ENCODE peak calls at places on chromosomes 11 and 22, in eight cellular contexts. One of them, this sample, is unnamed.

GRCh38 chr11:120801801-120802689 is 221.9 kb upstream of the TBCEL start:
- DNase-seq in hippocampal formation: peak
- DNase-seq in stimulated activated CD4-positive, alpha-beta T cell treated with anti-CD3 and anti-CD28 coated beads, TNF-alpha, amount 100 ng/mL, for 48 hours: peak
- DNase-seq in gastrocnemius medialis: no peak
- DNase-seq in type B pancreatic cell: no peak
- DNase-seq in NCI-H748 treated with DMSO at 0.1 percent for 48 hours: peak
- DNase-seq in GM20000: peak
- DNase-seq in H54: peak
- DNase-seq in this sample: peak

GRCh38 chr22:45843030-45843429 is 133.9 kb downstream of the WNT7B start:
- DNase-seq in hippocampal formation: no peak
- DNase-seq in stimulated activated CD4-positive, alpha-beta T cell treated with anti-CD3 and anti-CD28 coated beads, TNF-alpha, amount 100 ng/mL, for 48 hours: no peak
- DNase-seq in gastrocnemius medialis: no peak
- DNase-seq in type B pancreatic cell: no peak
- DNase-seq in NCI-H748 treated with DMSO at 0.1 percent for 48 hours: no peak
- DNase-seq in GM20000: no peak
- DNase-seq in H54: no peak
- DNase-seq in this sample: no peak

GRCh38 chr11:1520987-1521349 is 34.4 kb upstream of the MOB2 start:
- DNase-seq in hippocampal formation: no peak
- DNase-seq in stimulated activated CD4-positive, alpha-beta T cell treated with anti-CD3 and anti-CD28 coated beads, TNF-alpha, amount 100 ng/mL, for 48 hours: no peak
- DNase-seq in gastrocnemius medialis: no peak
- DNase-seq in type B pancreatic cell: no peak
- DNase-seq in NCI-H748 treated with DMSO at 0.1 percent for 48 hours: no peak
- DNase-seq in GM20000: no peak
- DNase-seq in H54: no peak
- DNase-seq in this sample: no peak

GRCh38 chr22:42990131-42990838 is 24.7 kb downstream of the PACSIN2 start:
- DNase-seq in hippocampal formation: no peak
- DNase-seq in stimulated activated CD4-positive, alpha-beta T cell treated with anti-CD3 and anti-CD28 coated beads, TNF-alpha, amount 100 ng/mL, for 48 hours: no peak
- DNase-seq in gastrocnemius medialis: peak
- DNase-seq in type B pancreatic cell: no peak
- DNase-seq in NCI-H748 treated with DMSO at 0.1 percent for 48 hours: no peak
- DNase-seq in GM20000: no peak
- DNase-seq in H54: peak
- DNase-seq in this sample: no peak

GRCh38 chr11:73996161-73996747 is 12.6 kb downstream of the UCP3 start:
- DNase-seq in hippocampal formation: no peak
- DNase-seq in stimulated activated CD4-positive, alpha-beta T cell treated with anti-CD3 and anti-CD28 coated beads, TNF-alpha, amount 100 ng/mL, for 48 hours: no peak
- DNase-seq in gastrocnemius medialis: peak
- DNase-seq in type B pancreatic cell: no peak
- DNase-seq in NCI-H748 treated with DMSO at 0.1 percent for 48 hours: no peak
- DNase-seq in GM20000: no peak
- DNase-seq in H54: no peak
- DNase-seq in this sample: no peak

GRCh38 chr11:30239025-30239424 is 8.2 kb downstream of the FSHB start:
- DNase-seq in hippocampal formation: no peak
- DNase-seq in stimulated activated CD4-positive, alpha-beta T cell treated with anti-CD3 and anti-CD28 coated beads, TNF-alpha, amount 100 ng/mL, for 48 hours: no peak
- DNase-seq in gastrocnemius medialis: no peak
- DNase-seq in type B pancreatic cell: no peak
- DNase-seq in NCI-H748 treated with DMSO at 0.1 percent for 48 hours: no peak
- DNase-seq in GM20000: no peak
- DNase-seq in H54: no peak
- DNase-seq in this sample: no peak

GRCh38 chr11:115317428-115318185 is 186.6 kb downstream of the CADM1 start:
- DNase-seq in hippocampal formation: no peak
- DNase-seq in stimulated activated CD4-positive, alpha-beta T cell treated with anti-CD3 and anti-CD28 coated beads, TNF-alpha, amount 100 ng/mL, for 48 hours: no peak
- DNase-seq in gastrocnemius medialis: no peak
- DNase-seq in type B pancreatic cell: no peak
- DNase-seq in NCI-H748 treated with DMSO at 0.1 percent for 48 hours: peak
- DNase-seq in GM20000: no peak
- DNase-seq in H54: no peak
- DNase-seq in this sample: no peak

GRCh38 chr11:102395720-102396358 is 48.8 kb downstream of the BIRC2 start:
- DNase-seq in hippocampal formation: no peak
- DNase-seq in stimulated activated CD4-positive, alpha-beta T cell treated with anti-CD3 and anti-CD28 coated beads, TNF-alpha, amount 100 ng/mL, for 48 hours: no peak
- DNase-seq in gastrocnemius medialis: no peak
- DNase-seq in type B pancreatic cell: no peak
- DNase-seq in NCI-H748 treated with DMSO at 0.1 percent for 48 hours: no peak
- DNase-seq in GM20000: no peak
- DNase-seq in H54: no peak
- DNase-seq in this sample: no peak

GRCh38 chr11:3000032-3000961 is 8.2 kb upstream of the NAP1L4 start:
- DNase-seq in hippocampal formation: peak
- DNase-seq in stimulated activated CD4-positive, alpha-beta T cell treated with anti-CD3 and anti-CD28 coated beads, TNF-alpha, amount 100 ng/mL, for 48 hours: no peak
- DNase-seq in gastrocnemius medialis: no peak
- DNase-seq in type B pancreatic cell: no peak
- DNase-seq in NCI-H748 treated with DMSO at 0.1 percent for 48 hours: peak
- DNase-seq in GM20000: no peak
- DNase-seq in H54: peak
- DNase-seq in this sample: peak

GRCh38 chr11:503179-503981 is 3.7 kb downstream of the RNH1 start:
- DNase-seq in hippocampal formation: peak
- DNase-seq in stimulated activated CD4-positive, alpha-beta T cell treated with anti-CD3 and anti-CD28 coated beads, TNF-alpha, amount 100 ng/mL, for 48 hours: no peak
- DNase-seq in gastrocnemius medialis: peak
- DNase-seq in type B pancreatic cell: no peak
- DNase-seq in NCI-H748 treated with DMSO at 0.1 percent for 48 hours: no peak
- DNase-seq in GM20000: peak
- DNase-seq in H54: no peak
- DNase-seq in this sample: peak

This sample was measured in caudate nucleus.